ENCODE peak calls at places on chromosomes 12 and 14, in six cellular contexts. J is neuronal stem cell, K is H9, Q is IMR-90, D is H1, S is trophoblast cell. H is an unnamed sample.

GRCh38 chr14:97198813-97199212 is 401.6 kb downstream of the VRK1 start:
- DNase-seq in J (no peak), K (no peak), Q (no peak), D (no peak), S (no peak), H (no peak)

GRCh38 chr12:89707992-89708792 is 446 bp downstream of the ATP2B1 start:
- DNase-seq in J (no peak), K (peak; percentile 46), Q (peak; percentile 17), D (peak; percentile 63), S (peak; percentile 48), H (peak; percentile 55)

GRCh38 chr14:74702293-74702692 is 10.6 kb downstream of the AREL1 start:
- DNase-seq in J (no peak), K (no peak), Q (no peak), D (no peak), S (no peak), H (peak; percentile 38)

GRCh38 chr12:31011746-31012567 is 61.7 kb upstream of the DDX11 start:
- DNase-seq in J (no peak), K (no peak), Q (no peak), D (no peak), S (peak; percentile 41), H (no peak)

GRCh38 chr14:105207996-105208737 is 27.1 kb upstream of the NUDT14 start:
- DNase-seq in J (no peak), K (no peak), Q (no peak), D (no peak), S (no peak), H (no peak)

GRCh38 chr12:68119250-68119649 is 40.3 kb downstream of the IFNG start:
- DNase-seq in J (no peak), K (no peak), Q (no peak), D (no peak), S (no peak), H (no peak)

GRCh38 chr14:85487215-85487614 is 42.7 kb upstream of the FLRT2 start:
- DNase-seq in J (no peak), K (no peak), Q (peak; percentile 41), D (no peak), S (no peak), H (no peak)

GRCh38 chr12:113424915-113425823 is 3.0 kb downstream of the SDSL start:
- DNase-seq in J (peak; percentile 52), K (peak; percentile 86), Q (peak; percentile 48), D (peak; percentile 94), S (peak; percentile 64), H (peak; percentile 67)

GRCh38 chr14:23056956-23057756 is at the start of gene CDH24:
- DNase-seq in J (peak; percentile 78), K (peak; percentile 65), Q (peak; percentile 57), D (peak; percentile 83), S (peak; percentile 82), H (peak; percentile 79)

GRCh38 chr14:37320106-37320505 is 122.4 kb downstream of the MIPOL1 start:
- DNase-seq in J (no peak), K (no peak), Q (no peak), D (no peak), S (no peak), H (no peak)

DNA sequence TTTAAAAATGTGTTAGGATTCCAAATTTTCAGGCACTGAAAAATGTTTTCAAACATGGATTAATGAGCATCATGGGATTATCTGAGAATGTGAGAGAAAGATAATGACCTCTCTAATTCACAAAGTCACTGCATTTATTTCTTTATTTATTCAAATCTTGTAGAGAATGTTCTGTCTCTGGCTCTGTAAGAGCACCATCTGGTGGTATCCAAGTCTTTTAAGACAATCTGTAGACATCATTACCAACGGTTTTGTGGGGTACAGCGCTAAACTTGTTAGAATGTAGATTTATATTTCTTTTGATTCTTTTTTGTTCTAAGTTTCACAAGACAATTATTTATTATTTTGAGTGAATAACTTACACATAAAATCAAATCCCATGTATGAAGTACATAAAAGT is 956.0 kb upstream of the NOVA1 start:
- DNase-seq in J (no peak), K (no peak), Q (no peak), D (no peak), S (no peak), H (peak; percentile 40)
- H2BK5ac ChIP-seq in J (no peak overlapping the region), K (no peak overlapping the region), Q (no peak overlapping the region), D (no peak overlapping the region), S (no peak overlapping the region), H (no peak overlapping the region)

GRCh38 chr12:28190321-28191017 is at the start of gene CCDC91:
- DNase-seq in J (peak; percentile 51), K (peak; percentile 91), Q (peak; percentile 77), D (peak; percentile 88), S (peak; percentile 79), H (peak; percentile 83)
- H3K18ac ChIP-seq in J (peak within 1 kb of the TSS; percentile 100), K (peak within 1 kb of the TSS; percentile 96), Q (peak within 1 kb of the TSS; percentile 91), D (peak within 1 kb of the TSS; percentile 93), S (peak within 1 kb of the TSS; percentile 87), H (peak within 1 kb of the TSS; percentile 82)

GRCh38 chr12:108566452-108566851 is 4.1 kb downstream of the ISCU start:
- DNase-seq in J (no peak), K (no peak), Q (no peak), D (no peak), S (no peak), H (no peak)
- H2BK5ac ChIP-seq in J (no peak overlapping the region), K (no peak overlapping the region), Q (no peak overlapping the region), D (no peak overlapping the region), S (no peak overlapping the region), H (no peak overlapping the region)

GRCh38 chr12:2339022-2339431 is 286.2 kb downstream of the CACNA1C start:
- DNase-seq in J (no peak), K (no peak), Q (peak; percentile 96), D (no peak), S (peak; percentile 80), H (no peak)

GRCh38 chr12:2344476-2344875 is 291.7 kb downstream of the CACNA1C start:
- DNase-seq in J (no peak), K (no peak), Q (no peak), D (no peak), S (no peak), H (no peak)

GRCh38 chr12:2341051-2341751 is 288.4 kb downstream of the CACNA1C start:
- DNase-seq in J (no peak), K (no peak), Q (no peak), D (no peak), S (peak; percentile 92), H (no peak)

GRCh38 chr12:2343672-2344071 is 290.9 kb downstream of the CACNA1C start:
- DNase-seq in J (no peak), K (no peak), Q (no peak), D (no peak), S (no peak), H (no peak)

GRCh38 chr12:2341871-2342270 is 289.1 kb downstream of the CACNA1C start:
- DNase-seq in J (no peak), K (no peak), Q (peak; percentile 89), D (no peak), S (peak; percentile 73), H (no peak)
- H3K18ac ChIP-seq in J (no peak overlapping the region), K (no peak overlapping the region), Q (peak overlapping the region; percentile 94), D (no peak overlapping the region), S (no peak overlapping the region), H (no peak overlapping the region)

GRCh38 chr12:52203126-52203921 is 11.5 kb upstream of the KRT80 start:
- DNase-seq in J (no peak), K (no peak), Q (peak; percentile 77), D (no peak), S (peak; percentile 76), H (peak; percentile 69)

GRCh38 chr12:52205584-52206308 is 13.9 kb upstream of the KRT80 start:
- DNase-seq in J (no peak), K (no peak), Q (no peak), D (no peak), S (no peak), H (no peak)

GRCh38 chr12:52204931-52205505 is 13.2 kb upstream of the KRT80 start:
- DNase-seq in J (no peak), K (no peak), Q (no peak), D (no peak), S (no peak), H (no peak)

GRCh38 chr12:52202361-52203078 is 10.7 kb upstream of the KRT80 start:
- DNase-seq in J (no peak), K (no peak), Q (peak; percentile 16), D (no peak), S (no peak), H (peak; percentile 37)

DNA sequence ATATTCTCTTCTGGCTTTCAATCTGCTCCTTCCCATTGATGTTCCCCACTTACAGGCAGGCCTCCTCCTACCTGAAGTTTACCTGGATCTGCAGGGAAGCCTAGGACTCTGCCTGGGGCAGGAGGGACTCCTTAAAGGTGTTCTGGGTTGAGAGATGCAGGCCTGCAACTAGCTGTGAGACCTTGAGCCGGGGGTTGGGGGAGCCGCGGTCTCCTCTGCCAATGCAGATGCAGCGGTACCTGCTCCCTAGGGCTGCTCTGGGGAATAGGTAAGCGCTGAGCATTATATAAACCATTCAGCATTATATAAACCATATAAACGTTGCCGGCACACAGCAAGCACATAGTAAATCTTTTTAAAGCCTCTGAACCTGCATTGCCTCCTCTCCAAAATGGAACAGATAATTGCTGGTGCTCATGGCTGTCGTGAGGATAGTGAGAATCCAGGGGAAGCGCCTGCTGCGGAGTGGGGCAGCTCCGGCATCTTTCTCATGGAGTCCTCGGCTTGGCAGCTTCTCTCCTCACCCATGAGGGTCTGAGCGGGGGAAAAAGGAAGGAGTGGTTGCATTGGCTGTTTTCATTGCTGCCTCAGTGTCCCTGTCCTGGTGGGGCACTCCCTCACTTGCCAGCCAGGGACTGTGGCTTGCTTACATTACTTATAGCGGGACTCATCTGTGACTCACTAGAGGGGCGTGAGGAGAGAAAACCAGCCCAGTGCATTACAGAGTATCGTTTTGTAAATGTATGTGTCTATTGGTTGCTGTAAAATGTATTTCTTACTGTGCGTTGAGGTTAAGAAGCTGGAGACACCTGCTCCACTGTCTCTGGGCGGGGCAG is 12.5 kb upstream of the KRT80 start:
- DNase-seq in J (no peak), K (no peak), Q (peak; percentile 81), D (no peak), S (no peak), H (no peak)
- H2BK5ac ChIP-seq in J (no peak overlapping the region), K (no peak overlapping the region), Q (peak overlapping the region; percentile 62), D (no peak overlapping the region), S (peak overlapping the region; percentile 25), H (no peak overlapping the region)

DNA sequence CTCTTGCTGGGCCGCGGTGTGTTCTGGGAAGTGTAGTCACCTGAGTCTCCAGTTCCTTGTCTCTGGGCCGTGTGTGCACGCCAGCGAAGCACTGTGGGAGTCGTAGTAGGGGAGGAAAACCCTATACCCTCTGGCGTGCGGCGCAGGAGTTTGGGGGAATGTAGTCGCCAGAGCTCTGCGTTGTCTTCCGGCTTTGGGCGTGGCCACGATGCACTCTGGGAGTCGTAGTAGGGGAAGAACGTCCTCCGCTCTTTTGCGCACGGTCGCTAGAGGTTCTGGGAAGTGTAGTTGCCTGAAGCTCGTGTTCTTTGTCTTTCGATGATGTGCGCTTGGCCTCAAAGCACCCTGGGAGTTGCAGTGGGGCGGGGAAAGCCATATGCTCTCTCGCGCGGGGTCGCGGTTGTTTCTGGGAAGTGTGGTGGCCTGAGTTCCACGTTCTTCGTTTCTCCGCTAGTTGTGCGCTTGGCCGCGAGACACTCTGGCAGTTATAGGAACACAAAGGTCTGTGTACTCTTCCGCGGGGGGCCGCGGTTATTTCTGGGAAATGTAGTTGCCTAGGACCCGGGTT is 588 bp upstream of the ZNF140 start:
- DNase-seq in J (peak; percentile 99), K (peak; percentile 100), Q (peak; percentile 99), D (peak; percentile 94), S (peak; percentile 100), H (peak; percentile 100)
- H3K18ac ChIP-seq in J (peak overlapping the region; percentile 92), K (peak overlapping the region; percentile 75), Q (peak overlapping the region; percentile 31), D (no peak overlapping the region), S (peak overlapping the region; percentile 72), H (no peak overlapping the region)